ENCODE peak calls at places on chromosomes 11 and 22, in six cellular contexts. F, R, T, E, G and V are unnamed samples. For H3K9me3, the result is how much of the 10 kb centered on the place peaks cover.

GRCh38 chr11:129691154-129691553 is 124.5 kb upstream of the TMEM45B start:
- DNase-seq in F (no peak), R (no peak), T (no peak), E (no peak), G (no peak), V (no peak)

GRCh38 chr11:66366844-66367477 is 4.6 kb downstream of the SLC29A2 start:
- DNase-seq in F (no peak), R (no peak), T (no peak), E (no peak), G (no peak), V (no peak)

GRCh38 chr11:33733978-33734377 is 2.2 kb downstream of the CD59 start:
- DNase-seq in F (peak), R (no peak), T (no peak), E (no peak), G (no peak), V (no peak)

GRCh38 chr11:112655386-112655785 is 305.8 kb upstream of the NCAM1 start:
- DNase-seq in F (peak), R (no peak), T (peak), E (no peak), G (no peak), V (no peak)

GRCh38 chr22:42270178-42270511 is 308 bp downstream of the TCF20 start:
- DNase-seq in F (no peak), R (no peak), T (no peak), E (no peak), G (no peak), V (peak)

GRCh38 chr11:9015677-9016076 is 11.9 kb upstream of the NRIP3 start:
- DNase-seq in F (peak), R (peak), T (peak), E (peak), G (peak), V (peak)

GRCh38 chr11:73969091-73969490 is 13.6 kb downstream of the UCP2 start:
- DNase-seq in F (no peak), R (no peak), T (peak), E (no peak), G (no peak), V (no peak)

GRCh38 chr11:41431784-41432183 is 27.7 kb downstream of the LRRC4C start:
- DNase-seq in F (no peak), R (no peak), T (no peak), E (no peak), G (peak), V (no peak)

GRCh38 chr11:60658409-60658808 is 41.0 kb upstream of the MS4A8 start:
- DNase-seq in F (no peak), R (no peak), T (no peak), E (no peak), G (no peak), V (no peak)

GRCh38 chr22:39381009-39381755 is 18.4 kb upstream of the TAB1 start:
- DNase-seq in F (no peak), R (no peak), T (no peak), E (no peak), G (no peak), V (no peak)

GRCh38 chr11:3920148-3920852 is 64.8 kb downstream of the STIM1 start:
- DNase-seq in F (peak), R (no peak), T (peak), E (peak), G (peak), V (peak)

GRCh38 chr11:16365456-16366355 is 9.4 kb upstream of the SOX6 start:
- DNase-seq in F (no peak), R (no peak), T (no peak), E (no peak), G (peak), V (no peak)

GRCh38 chr11:16367252-16367651 is 10.9 kb upstream of the SOX6 start:
- DNase-seq in F (no peak), R (no peak), T (no peak), E (no peak), G (no peak), V (no peak)

GRCh38 chr11:16363709-16364108 is 7.4 kb upstream of the SOX6 start:
- DNase-seq in F (no peak), R (no peak), T (no peak), E (no peak), G (no peak), V (no peak)

GRCh38 chr11:16361108-16361869 is 4.9 kb upstream of the SOX6 start:
- DNase-seq in F (no peak), R (no peak), T (no peak), E (no peak), G (no peak), V (no peak)

GRCh38 chr11:16364250-16364649 is 7.9 kb upstream of the SOX6 start:
- DNase-seq in F (no peak), R (no peak), T (no peak), E (no peak), G (no peak), V (no peak)
- TF ChIP-seq EZH2 in F (no peak), R (no peak), T (no peak), E (no peak), G (no peak), V (no peak)

GRCh38 chr22:48307941-48308340 is 1519.7 kb downstream of the BRD1 start:
- DNase-seq in F (no peak), R (no peak), T (no peak), E (no peak), G (no peak), V (no peak)
- H3K9me3 ChIP-seq in F (under half), R (under half), T (under half), E (under half), G (under half), V (under half)

DNA sequence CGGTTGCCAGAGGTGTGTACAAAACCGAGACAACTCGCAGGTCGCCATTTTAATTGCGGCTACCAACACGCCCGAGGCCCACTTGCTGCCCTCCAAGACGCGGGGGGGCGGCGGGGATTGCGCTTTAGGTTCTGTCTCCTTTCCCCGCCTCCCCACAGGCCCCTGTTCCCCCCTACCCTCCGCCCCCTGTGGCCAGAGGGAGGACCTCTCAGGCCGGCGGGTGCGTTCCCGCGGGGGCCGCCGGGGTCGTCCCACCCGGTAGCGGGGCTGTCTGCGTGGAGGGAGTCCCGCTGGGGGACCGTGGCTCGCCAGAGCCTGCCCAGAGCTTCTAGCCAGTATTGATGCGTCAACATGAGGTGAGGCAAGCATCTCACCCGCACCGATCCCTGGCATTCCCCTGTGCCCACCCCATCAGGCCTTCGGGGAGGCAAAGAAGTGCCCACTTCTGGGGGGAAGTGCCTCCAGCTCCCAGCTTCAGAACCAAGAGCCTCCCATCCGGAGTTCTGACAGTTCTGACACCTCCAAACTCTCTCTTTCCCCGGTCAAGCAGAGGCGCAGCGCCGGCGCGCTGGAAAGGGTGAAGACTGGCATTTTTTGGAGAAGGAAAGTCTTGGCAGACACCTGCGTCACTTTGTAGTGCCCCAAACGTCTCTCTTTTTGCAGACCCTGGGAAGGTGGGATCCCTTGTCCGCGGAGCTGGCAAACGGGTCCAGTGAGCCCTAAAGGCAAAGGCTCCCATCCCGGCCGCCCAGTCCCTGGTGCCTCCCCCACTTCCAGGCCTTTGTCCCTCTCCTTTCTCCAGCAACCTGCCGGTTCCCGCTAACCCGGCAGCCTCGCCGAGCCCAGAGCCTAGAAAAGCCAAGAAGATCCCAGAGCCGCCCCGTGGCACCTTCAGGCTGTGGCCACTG is 3.1 kb upstream of the PAX6 start:
- DNase-seq in F (no peak), R (no peak), T (no peak), E (peak), G (no peak), V (no peak)
- TF ChIP-seq EZH2 in F (peak), R (no peak), T (no peak), E (no peak), G (peak), V (no peak)

GRCh38 chr22:47340851-47341436 is 578.5 kb downstream of the TBC1D22A start:
- DNase-seq in F (peak), R (no peak), T (no peak), E (no peak), G (no peak), V (no peak)
- H3K9me3 ChIP-seq in F (under half), R (under half), T (under half), E (under half), G (under half), V (under half)